ENCODE peak calls at places on chromosomes 4 and X, in ten cellular contexts. K is LNCaP clone FGC, P is coronary artery, O is transverse colon, X is tibial artery, Z is suprapubic skin, M is NB4, H is GM06990, B is colonic mucosa, F is AG04450. S is an unnamed sample.

GRCh38 chr4:95193391-95194224 is 355.2 kb downstream of the UNC5C start:
- DNase-seq in K (no peak), P (no peak), O (no peak), X (peak), Z (no peak), M (no peak), H (no peak), B (no peak), F (no peak), S (no peak)

GRCh38 chrX:11464360-11464759 is 171.1 kb downstream of the AMELX start:
- DNase-seq in K (peak), P (no peak), O (no peak), X (no peak), Z (no peak), M (no peak), H (no peak), B (no peak), F (no peak), S (no peak)

GRCh38 chrX:24025741-24026402 is 1.1 kb downstream of the KLHL15 start:
- DNase-seq in K (no peak), P (no peak), O (no peak), X (no peak), Z (peak), M (peak), H (no peak), B (peak), F (peak), S (peak)

GRCh38 chr4:18882468-18882867 is 860.9 kb upstream of the LCORL start:
- DNase-seq in K (no peak), P (no peak), O (no peak), X (no peak), Z (no peak), M (no peak), H (no peak), B (no peak), F (peak), S (peak)

GRCh38 chrX:93977641-93978040 is 303.6 kb downstream of the FAM133A start:
- DNase-seq in K (no peak), P (no peak), O (no peak), X (no peak), Z (no peak), M (no peak), H (no peak), B (no peak), F (no peak), S (no peak)

GRCh38 chrX:80749404-80749803 is 60.3 kb downstream of the BRWD3 start:
- DNase-seq in K (no peak), P (no peak), O (no peak), X (no peak), Z (no peak), M (no peak), H (no peak), B (no peak), F (no peak), S (no peak)

GRCh38 chrX:155027509-155028066 is 944 bp downstream of the FUNDC2 start:
- DNase-seq in K (peak), P (no peak), O (no peak), X (no peak), Z (no peak), M (peak), H (no peak), B (peak), F (no peak), S (peak)

GRCh38 chr4:24380953-24381506 is 203.3 kb downstream of the DHX15 start:
- DNase-seq in K (no peak), P (no peak), O (no peak), X (no peak), Z (no peak), M (no peak), H (no peak), B (no peak), F (no peak), S (no peak)

GRCh38 chr4:148857234-148857972 is 415.2 kb upstream of the NR3C2 start:
- DNase-seq in K (no peak), P (no peak), O (no peak), X (no peak), Z (no peak), M (no peak), H (no peak), B (no peak), F (no peak), S (no peak)

GRCh38 chrX:41589634-41590270 is 99.0 kb upstream of the GPR34 start:
- DNase-seq in K (no peak), P (no peak), O (no peak), X (no peak), Z (no peak), M (no peak), H (no peak), B (no peak), F (no peak), S (peak)

GRCh38 chrX:149865390-149865789 is 15.6 kb upstream of the MAGEA8 start:
- DNase-seq in K (no peak), P (no peak), O (no peak), X (no peak), Z (no peak), M (no peak), H (no peak), B (no peak), F (no peak), S (no peak)

GRCh38 chrX:115357316-115357715 is 67.8 kb downstream of the LUZP4 start:
- DNase-seq in K (no peak), P (no peak), O (no peak), X (no peak), Z (no peak), M (no peak), H (no peak), B (no peak), F (no peak), S (no peak)

GRCh38 chrX:107752714-107753113 is 22.9 kb downstream of the TSC22D3 start:
- DNase-seq in K (no peak), P (no peak), O (no peak), X (no peak), Z (no peak), M (no peak), H (no peak), B (no peak), F (no peak), S (no peak)

GRCh38 chrX:153387987-153388721 is 13.0 kb downstream of the PNMA6E start:
- DNase-seq in K (no peak), P (peak), O (no peak), X (no peak), Z (peak), M (no peak), H (no peak), B (no peak), F (no peak), S (no peak)

GRCh38 chr4:34664051-34664450 is 1580.3 kb downstream of the ARAP2 start:
- DNase-seq in K (no peak), P (no peak), O (no peak), X (no peak), Z (no peak), M (no peak), H (no peak), B (no peak), F (no peak), S (no peak)

GRCh38 chrX:150905293-150905692 is 6.8 kb upstream of the CD99L2 start:
- DNase-seq in K (no peak), P (no peak), O (no peak), X (no peak), Z (no peak), M (no peak), H (no peak), B (no peak), F (no peak), S (no peak)

GRCh38 chr4:158446106-158446505 is 75.6 kb upstream of the RXFP1 start:
- DNase-seq in K (no peak), P (no peak), O (no peak), X (no peak), Z (no peak), M (no peak), H (no peak), B (no peak), F (no peak), S (peak)

GRCh38 chrX:43703211-43703791 is 47.2 kb downstream of the MAOA start:
- DNase-seq in K (no peak), P (no peak), O (no peak), X (no peak), Z (no peak), M (no peak), H (no peak), B (peak), F (no peak), S (peak)

GRCh38 chr4:148184922-148185321 is 257.3 kb downstream of the NR3C2 start:
- DNase-seq in K (no peak), P (no peak), O (no peak), X (no peak), Z (no peak), M (no peak), H (no peak), B (no peak), F (no peak), S (no peak)

GRCh38 chrX:129846686-129847085 is 3.0 kb upstream of the ZDHHC9 start:
- DNase-seq in K (no peak), P (no peak), O (no peak), X (no peak), Z (no peak), M (no peak), H (no peak), B (no peak), F (no peak), S (no peak)

GRCh38 chr4:176563591-176563990 is 229.1 kb downstream of the VEGFC start:
- DNase-seq in K (peak), P (no peak), O (no peak), X (no peak), Z (no peak), M (peak), H (no peak), B (no peak), F (no peak), S (peak)

GRCh38 chr4:166143227-166143626 is 270.2 kb downstream of the TLL1 start:
- DNase-seq in K (no peak), P (no peak), O (no peak), X (no peak), Z (no peak), M (peak), H (no peak), B (no peak), F (no peak), S (peak)

GRCh38 chr4:184664445-184665210 is 15.1 kb downstream of the PRIMPOL start:
- DNase-seq in K (no peak), P (no peak), O (no peak), X (no peak), Z (no peak), M (peak), H (no peak), B (no peak), F (no peak), S (peak)
- H3K4me3 ChIP-seq in K (no peak), P (no peak), O (no peak), X (no peak), Z (no peak), M (no peak), H (no peak), B (no peak), F (no peak), S (no peak)

GRCh38 chr4:105715692-105716278 is 7.2 kb downstream of the GSTCD start:
- DNase-seq in K (no peak), P (no peak), O (no peak), X (no peak), Z (no peak), M (peak), H (no peak), B (no peak), F (no peak), S (peak)
- TF ChIP-seq CTCF in K (peak), P (no peak), O (peak), X (peak), Z (peak), M (no peak), H (peak), B (peak), F (peak), S (peak)

GRCh38 chr4:92830771-92831170 is 527.0 kb downstream of the GRID2 start:
- DNase-seq in K (no peak), P (no peak), O (no peak), X (no peak), Z (no peak), M (no peak), H (no peak), B (no peak), F (no peak), S (no peak)

GRCh38 chr4:92825186-92825715 is 521.5 kb downstream of the GRID2 start:
- DNase-seq in K (no peak), P (no peak), O (no peak), X (no peak), Z (no peak), M (no peak), H (no peak), B (no peak), F (no peak), S (no peak)

GRCh38 chr4:92825785-92826184 is 522.0 kb downstream of the GRID2 start:
- DNase-seq in K (no peak), P (no peak), O (no peak), X (no peak), Z (no peak), M (no peak), H (no peak), B (no peak), F (no peak), S (no peak)
- H3K4me3 ChIP-seq in K (no peak), P (no peak), O (no peak), X (no peak), Z (no peak), M (no peak), H (no peak), B (no peak), F (no peak), S (no peak)

GRCh38 chrX:106177106-106177981 is 9.2 kb downstream of the PWWP3B start:
- DNase-seq in K (no peak), P (no peak), O (no peak), X (no peak), Z (no peak), M (no peak), H (no peak), B (no peak), F (no peak), S (no peak)

GRCh38 chrX:106177982-106178321 is 9.8 kb downstream of the PWWP3B start:
- DNase-seq in K (no peak), P (no peak), O (no peak), X (no peak), Z (no peak), M (no peak), H (no peak), B (no peak), F (no peak), S (no peak)

DNA sequence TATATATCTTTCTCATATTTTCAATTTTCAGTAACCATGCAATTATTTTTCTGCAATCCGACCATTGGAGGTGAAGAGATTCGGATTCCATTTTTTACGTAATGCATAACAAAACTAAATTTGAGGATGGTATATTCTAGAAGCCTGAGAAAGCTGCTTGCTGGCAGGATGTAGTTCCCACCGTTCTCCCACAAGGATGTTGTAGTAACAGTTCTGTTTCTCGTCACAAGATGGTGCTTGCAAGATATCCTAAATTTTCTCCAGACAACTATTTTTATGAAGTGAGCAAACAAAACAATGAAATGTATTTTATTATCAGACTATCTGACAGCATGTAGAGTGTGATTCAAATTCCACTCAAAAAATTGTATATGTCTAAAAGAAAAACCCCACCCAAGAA is 10.7 kb downstream of the PWWP3B start:
- DNase-seq in K (no peak), P (no peak), O (no peak), X (no peak), Z (no peak), M (no peak), H (no peak), B (no peak), F (no peak), S (no peak)
- TF ChIP-seq CTCF in K (peak), P (no peak), O (no peak), X (no peak), Z (no peak), M (no peak), H (no peak), B (no peak), F (no peak), S (no peak)

S was measured in AG10803.